ENCODE peak calls at places on chromosomes 7 and 10, in ten cellular contexts. P is SK-N-SH, N is stomach, J is AG04450, B is body of pancreas, H is BJ, U is IMR-90, T is suprapubic skin, F is neural progenitor cell, W is brain microvascular endothelial cell. Y is an unnamed sample.

GRCh38 chr7:28015169-28015568 is 165.4 kb downstream of the JAZF1 start:
- DNase-seq in N (no peak), F (no peak), W (no peak), U (no peak), B (no peak), H (no peak), P (no peak), J (no peak), T (no peak), Y (no peak)

GRCh38 chr7:9307131-9307530 is 873.7 kb downstream of the NXPH1 start:
- DNase-seq in H (no peak), W (no peak), B (no peak), F (no peak), P (no peak), N (no peak), T (no peak), U (no peak), J (no peak), Y (no peak)

GRCh38 chr7:17599733-17600685 is 301.6 kb downstream of the AHR start:
- DNase-seq in N (no peak), P (no peak), B (no peak), W (peak; percentile 86), H (peak; percentile 73), U (peak; percentile 92), T (no peak), F (no peak), J (peak; percentile 80), Y (no peak)

GRCh38 chr10:121096617-121097431 is 245.7 kb downstream of the WDR11 start:
- DNase-seq in N (peak; percentile 33), J (no peak), F (peak; percentile 22), U (no peak), W (peak; percentile 32), P (no peak), H (no peak), T (no peak), B (peak; percentile 18), Y (no peak)

GRCh38 chr10:43808136-43808535 is 159.5 kb upstream of the ZNF32 start:
- DNase-seq in U (peak; percentile 14), F (no peak), W (no peak), B (no peak), H (no peak), T (no peak), J (no peak), P (no peak), N (no peak), Y (no peak)

GRCh38 chr7:142412551-142413193 is 154.8 kb upstream of the PRSS58 start:
- DNase-seq in N (no peak), H (no peak), P (peak; percentile 54), W (peak; percentile 54), U (peak; percentile 73), B (peak; percentile 14), T (no peak), F (peak; percentile 74), J (no peak), Y (no peak)

GRCh38 chr7:92827464-92827863 is 8.9 kb downstream of the CDK6 start:
- DNase-seq in B (peak; percentile 12), H (no peak), N (no peak), P (peak; percentile 19), W (no peak), U (no peak), T (no peak), F (no peak), J (no peak), Y (no peak)

GRCh38 chr7:53218730-53219504 is 183.5 kb downstream of the POM121L12 start:
- DNase-seq in J (no peak), H (no peak), B (no peak), U (no peak), N (no peak), T (no peak), F (peak; percentile 78), W (no peak), P (peak; percentile 64), Y (no peak)

GRCh38 chr7:24820730-24821044 is 63.4 kb upstream of the GSDME start:
- DNase-seq in T (no peak), N (no peak), B (no peak), P (no peak), W (no peak), U (no peak), F (no peak), J (no peak), H (peak; percentile 80), Y (no peak)

GRCh38 chr10:71708897-71709882 is 10.4 kb downstream of the C10orf105 start:
- DNase-seq in J (no peak), F (no peak), P (no peak), W (no peak), H (no peak), N (no peak), T (no peak), U (no peak), B (no peak), Y (no peak)

GRCh38 chr7:44402401-44403096 is 77.2 kb upstream of the CAMK2B start:
- DNase-seq in U (no peak), N (no peak), T (no peak), P (no peak), B (no peak), W (no peak), H (no peak), F (no peak), J (no peak), Y (no peak)

GRCh38 chr10:127298396-127298795 is 102.0 kb upstream of the INSYN2A start:
- DNase-seq in H (peak; percentile 33), F (no peak), U (no peak), W (no peak), T (no peak), N (peak; percentile 11), B (no peak), P (no peak), J (no peak), Y (peak; percentile 11)

GRCh38 chr7:151091431-151091830 is 5.2 kb downstream of the AGAP3 start:
- DNase-seq in H (no peak), J (no peak), T (no peak), U (no peak), W (no peak), P (no peak), B (peak; percentile 69), N (no peak), F (peak; percentile 70), Y (no peak)

GRCh38 chr7:123023126-123023525 is 27.6 kb upstream of the TAS2R16 start:
- DNase-seq in F (no peak), T (no peak), H (no peak), J (no peak), W (no peak), P (no peak), N (no peak), B (no peak), U (no peak), Y (no peak)

GRCh38 chr10:16049775-16050174 is 189.5 kb upstream of the MINDY3 start:
- DNase-seq in B (no peak), N (no peak), H (no peak), U (no peak), W (no peak), F (no peak), P (no peak), J (no peak), T (no peak), Y (no peak)

GRCh38 chr10:61902448-61903183 is 1.1 kb downstream of the ARID5B start:
- DNase-seq in F (peak; percentile 65), U (peak; percentile 61), W (peak; percentile 67), N (peak; percentile 47), J (no peak), B (peak; percentile 73), P (peak; percentile 62), T (peak; percentile 89), H (no peak), Y (no peak)

GRCh38 chr7:75729851-75730274 is 8.9 kb downstream of the HIP1 start:
- DNase-seq in B (no peak), W (no peak), H (no peak), F (no peak), T (no peak), J (no peak), P (no peak), N (no peak), U (no peak), Y (no peak)

GRCh38 chr7:151592330-151592729 is 72.6 kb upstream of the RHEB start:
- DNase-seq in B (no peak), J (no peak), P (no peak), U (no peak), N (no peak), T (no peak), F (no peak), H (no peak), W (no peak), Y (peak; percentile 46)

GRCh38 chr7:41693150-41693997 is 9.5 kb downstream of the INHBA start:
- DNase-seq in T (no peak), F (peak; percentile 24), U (peak; percentile 64), N (no peak), P (peak; percentile 35), H (no peak), W (no peak), B (peak; percentile 21), J (no peak), Y (no peak)
- TF ChIP-seq CTCF in T (no peak), F (peak; percentile 39), U (peak; percentile 44), N (no peak), P (peak; percentile 67), H (peak; percentile 48), W (peak; percentile 64), B (no peak), J (peak; percentile 63), Y (peak; percentile 36)

GRCh38 chr10:46175311-46175710 is 111.5 kb upstream of the ANTXRL start:
- DNase-seq in H (no peak), U (no peak), W (no peak), J (no peak), F (no peak), N (no peak), B (no peak), T (no peak), P (no peak), Y (no peak)
- H3K4me3 ChIP-seq in H (no peak overlapping the region), U (no peak overlapping the region), W (no peak overlapping the region), J (no peak overlapping the region), F (no peak overlapping the region), N (no peak overlapping the region), B (no peak overlapping the region), T (no peak overlapping the region), P (no peak overlapping the region), Y (no peak overlapping the region)

DNA sequence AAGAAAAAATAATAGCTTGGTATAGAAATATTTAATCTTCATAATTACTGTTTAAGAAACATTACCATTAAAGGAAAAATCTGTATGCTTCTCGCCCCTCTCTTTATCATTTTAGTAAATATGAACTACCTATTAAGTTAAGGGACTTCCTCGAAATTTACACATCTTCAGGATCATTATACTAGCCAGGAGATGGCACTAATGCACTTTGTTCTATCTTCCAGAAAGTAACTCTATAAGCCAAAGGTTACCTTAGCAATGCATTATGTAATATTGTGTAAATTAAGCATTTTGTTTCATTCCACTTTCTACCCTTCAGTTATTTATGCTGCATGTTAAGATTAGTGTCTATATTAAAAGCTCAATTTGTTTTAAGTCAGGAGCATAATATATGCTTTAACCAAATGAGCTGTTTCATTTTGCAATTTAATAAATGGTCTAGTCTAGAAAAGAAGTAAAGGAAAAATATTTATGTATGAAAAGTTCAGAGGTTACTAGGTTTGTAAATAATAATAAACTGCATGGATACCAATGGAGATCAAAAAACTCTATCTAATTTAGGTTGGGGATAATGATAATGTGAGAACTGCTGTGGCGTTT is 128.4 kb downstream of the ANKRD7 start:
- DNase-seq in N (no peak), P (peak; percentile 16), F (peak; percentile 24), H (no peak), B (no peak), W (no peak), J (no peak), U (no peak), T (no peak), Y (no peak)
- TF ChIP-seq CTCF in N (no peak), P (peak; percentile 57), F (peak; percentile 52), H (no peak), B (no peak), W (no peak), J (no peak), U (no peak), T (no peak), Y (no peak)

GRCh38 chr7:97006146-97006950 is 995 bp downstream of the DLX6 start:
- DNase-seq in P (peak; percentile 93), F (peak; percentile 86), H (no peak), B (no peak), U (peak; percentile 1), J (no peak), T (no peak), N (peak; percentile 39), W (no peak), Y (no peak)
- H3K4me3 ChIP-seq in P (peak overlapping the region; percentile 54), F (peak overlapping the region; percentile 47), H (peak overlapping the region; percentile 32), B (no peak overlapping the region), U (peak overlapping the region; percentile 25), J (peak overlapping the region; percentile 7), T (peak overlapping the region; percentile 49), N (peak overlapping the region; percentile 36), W (peak overlapping the region; percentile 36), Y (peak overlapping the region; percentile 66)